ENCODE peak calls at places on chromosomes 5 and 9, in four cellular contexts. One of them, this sample, is unnamed.
A peak's percentile ranks its signal among the peaks of the same experiment; 100 is the strongest.

GRCh38 chr5:53994148-53994547 is 316.2 kb downstream of the ARL15 start:
- DNase-seq in endothelial cell of umbilical vein: no peak
- DNase-seq in A549: no peak
- DNase-seq in cardiac muscle cell: no peak
- DNase-seq in this sample: no peak

GRCh38 chr9:113131689-113132151 is 19.1 kb upstream of the SLC31A2 start:
- DNase-seq in cardiac muscle cell: peak; percentile 71
- DNase-seq in A549: no peak
- DNase-seq in endothelial cell of umbilical vein: peak; percentile 28
- DNase-seq in this sample: no peak

GRCh38 chr9:127838375-127839078 is 15.9 kb downstream of the ENG start:
- DNase-seq in A549: peak; percentile 51
- DNase-seq in endothelial cell of umbilical vein: peak; percentile 97
- DNase-seq in cardiac muscle cell: no peak
- DNase-seq in this sample: peak; percentile 62

GRCh38 chr5:155726267-155726666 is 600.7 kb upstream of the SGCD start:
- DNase-seq in cardiac muscle cell: peak; percentile 73
- DNase-seq in A549: peak; percentile 21
- DNase-seq in endothelial cell of umbilical vein: no peak
- DNase-seq in this sample: peak; percentile 63

GRCh38 chr5:97797994-97798451 is 615.0 kb upstream of the RIOK2 start:
- DNase-seq in cardiac muscle cell: no peak
- DNase-seq in A549: no peak
- DNase-seq in endothelial cell of umbilical vein: peak; percentile 6
- DNase-seq in this sample: no peak

GRCh38 chr9:33106827-33107621 is 30.6 kb upstream of the SMU1 start:
- DNase-seq in endothelial cell of umbilical vein: peak; percentile 85
- DNase-seq in cardiac muscle cell: no peak
- DNase-seq in A549: no peak
- DNase-seq in this sample: peak; percentile 8

GRCh38 chr5:40736103-40736875 is 19.5 kb downstream of the TTC33 start:
- DNase-seq in A549: peak; percentile 63
- DNase-seq in cardiac muscle cell: peak; percentile 52
- DNase-seq in endothelial cell of umbilical vein: peak; percentile 84
- DNase-seq in this sample: no peak

GRCh38 chr9:81191222-81191621 is 498.1 kb downstream of the TLE1 start:
- DNase-seq in A549: no peak
- DNase-seq in endothelial cell of umbilical vein: no peak
- DNase-seq in cardiac muscle cell: no peak
- DNase-seq in this sample: no peak

GRCh38 chr9:127224883-127225739 is 39.5 kb upstream of the GARNL3 start:
- DNase-seq in A549: peak; percentile 90
- DNase-seq in endothelial cell of umbilical vein: peak; percentile 84
- DNase-seq in cardiac muscle cell: peak; percentile 99
- DNase-seq in this sample: peak; percentile 99

GRCh38 chr5:83306572-83307241 is 164.8 kb upstream of the VCAN start:
- DNase-seq in cardiac muscle cell: peak; percentile 1
- DNase-seq in endothelial cell of umbilical vein: peak; percentile 29
- DNase-seq in A549: no peak
- DNase-seq in this sample: no peak

GRCh38 chr5:145975001-145975360 is 38.6 kb downstream of the SH3RF2 start:
- DNase-seq in endothelial cell of umbilical vein: no peak
- DNase-seq in cardiac muscle cell: no peak
- DNase-seq in A549: no peak
- DNase-seq in this sample: no peak

GRCh38 chr9:7089794-7090193 is 332.0 kb downstream of the KDM4C start:
- DNase-seq in A549: no peak
- DNase-seq in endothelial cell of umbilical vein: no peak
- DNase-seq in cardiac muscle cell: no peak
- DNase-seq in this sample: no peak

GRCh38 chr5:109558364-109558763 is 131.4 kb upstream of the MAN2A1 start:
- DNase-seq in A549: no peak
- DNase-seq in cardiac muscle cell: no peak
- DNase-seq in endothelial cell of umbilical vein: no peak
- DNase-seq in this sample: no peak

GRCh38 chr9:93276973-93277372 is 93.0 kb downstream of the WNK2 start:
- DNase-seq in endothelial cell of umbilical vein: no peak
- DNase-seq in cardiac muscle cell: no peak
- DNase-seq in A549: no peak
- DNase-seq in this sample: no peak

GRCh38 chr5:28743362-28743761 is 1705.0 kb upstream of the CDH9 start:
- DNase-seq in endothelial cell of umbilical vein: no peak
- DNase-seq in A549: no peak
- DNase-seq in cardiac muscle cell: no peak
- DNase-seq in this sample: no peak

GRCh38 chr5:159837860-159838259 is 78.4 kb upstream of the ADRA1B start:
- DNase-seq in A549: no peak
- DNase-seq in cardiac muscle cell: no peak
- DNase-seq in endothelial cell of umbilical vein: no peak
- DNase-seq in this sample: no peak

GRCh38 chr5:98651715-98652114 is 121.7 kb upstream of the RGMB start:
- DNase-seq in A549: no peak
- DNase-seq in endothelial cell of umbilical vein: no peak
- DNase-seq in cardiac muscle cell: no peak
- DNase-seq in this sample: no peak

GRCh38 chr5:2139478-2139877 is 256.8 kb upstream of the IRX4 start:
- DNase-seq in A549: no peak
- DNase-seq in cardiac muscle cell: no peak
- DNase-seq in endothelial cell of umbilical vein: no peak
- DNase-seq in this sample: no peak

GRCh38 chr9:14455243-14455642 is 141.3 kb upstream of the NFIB start:
- DNase-seq in cardiac muscle cell: no peak
- DNase-seq in A549: no peak
- DNase-seq in endothelial cell of umbilical vein: no peak
- DNase-seq in this sample: no peak

DNA sequence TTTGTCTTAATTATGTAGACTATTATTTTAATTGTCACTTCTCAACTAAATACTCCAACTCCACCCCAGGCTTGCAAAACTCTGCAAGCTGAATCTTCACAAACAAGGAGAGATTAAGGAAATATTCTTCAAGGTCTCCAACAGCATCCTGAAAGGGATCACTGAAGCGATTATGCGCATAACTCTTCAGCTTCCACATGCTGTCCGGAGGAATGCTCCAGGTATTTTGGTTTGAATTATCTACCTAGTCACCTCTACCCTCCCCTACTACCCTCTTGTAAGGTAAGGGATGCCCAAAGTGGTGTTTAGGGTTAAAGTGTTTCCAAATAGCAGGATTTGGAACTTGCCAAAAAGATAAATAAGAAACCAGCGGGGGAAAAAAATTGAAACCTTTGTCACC is 11.7 kb downstream of the PTCH1 start:
- DNase-seq in endothelial cell of umbilical vein: no peak
- DNase-seq in A549: no peak
- DNase-seq in cardiac muscle cell: no peak
- DNase-seq in this sample: no peak
- H3K4me3 ChIP-seq in endothelial cell of umbilical vein: no peak overlapping the region
- H3K4me3 ChIP-seq in A549: peak overlapping the region; percentile 84
- H3K4me3 ChIP-seq in cardiac muscle cell: peak overlapping the region; percentile 72
- H3K4me3 ChIP-seq in this sample: peak overlapping the region; percentile 87

GRCh38 chr5:177309351-177310191 is 2.1 kb downstream of the MXD3 start:
- DNase-seq in cardiac muscle cell: peak; percentile 74
- DNase-seq in endothelial cell of umbilical vein: peak; percentile 73
- DNase-seq in A549: peak; percentile 91
- DNase-seq in this sample: peak; percentile 72

GRCh38 chr5:177308740-177309139 is 3.0 kb downstream of the MXD3 start:
- DNase-seq in endothelial cell of umbilical vein: no peak
- DNase-seq in A549: no peak
- DNase-seq in cardiac muscle cell: no peak
- DNase-seq in this sample: no peak

GRCh38 chr5:177310757-177311173 is 933 bp downstream of the MXD3 start:
- DNase-seq in endothelial cell of umbilical vein: peak; percentile 71
- DNase-seq in cardiac muscle cell: no peak
- DNase-seq in A549: no peak
- DNase-seq in this sample: no peak

GRCh38 chr5:177311361-177311722 is 356 bp downstream of the MXD3 start:
- DNase-seq in cardiac muscle cell: peak; percentile 43
- DNase-seq in A549: no peak
- DNase-seq in endothelial cell of umbilical vein: no peak
- DNase-seq in this sample: no peak

GRCh38 chr5:177310332-177310731 is 1.4 kb downstream of the MXD3 start:
- DNase-seq in endothelial cell of umbilical vein: no peak
- DNase-seq in cardiac muscle cell: no peak
- DNase-seq in A549: no peak
- DNase-seq in this sample: no peak
- H3K4me3 ChIP-seq in endothelial cell of umbilical vein: no peak overlapping the region
- H3K4me3 ChIP-seq in cardiac muscle cell: no peak overlapping the region
- H3K4me3 ChIP-seq in A549: no peak overlapping the region
- H3K4me3 ChIP-seq in this sample: no peak overlapping the region

GRCh38 chr5:5271606-5272321 is 131.6 kb downstream of the ADAMTS16 start:
- DNase-seq in cardiac muscle cell: no peak
- DNase-seq in A549: no peak
- DNase-seq in endothelial cell of umbilical vein: peak; percentile 2
- DNase-seq in this sample: no peak
- H3K4me3 ChIP-seq in cardiac muscle cell: no peak overlapping the region
- H3K4me3 ChIP-seq in A549: no peak overlapping the region
- H3K4me3 ChIP-seq in endothelial cell of umbilical vein: no peak overlapping the region
- H3K4me3 ChIP-seq in this sample: no peak overlapping the region

DNA sequence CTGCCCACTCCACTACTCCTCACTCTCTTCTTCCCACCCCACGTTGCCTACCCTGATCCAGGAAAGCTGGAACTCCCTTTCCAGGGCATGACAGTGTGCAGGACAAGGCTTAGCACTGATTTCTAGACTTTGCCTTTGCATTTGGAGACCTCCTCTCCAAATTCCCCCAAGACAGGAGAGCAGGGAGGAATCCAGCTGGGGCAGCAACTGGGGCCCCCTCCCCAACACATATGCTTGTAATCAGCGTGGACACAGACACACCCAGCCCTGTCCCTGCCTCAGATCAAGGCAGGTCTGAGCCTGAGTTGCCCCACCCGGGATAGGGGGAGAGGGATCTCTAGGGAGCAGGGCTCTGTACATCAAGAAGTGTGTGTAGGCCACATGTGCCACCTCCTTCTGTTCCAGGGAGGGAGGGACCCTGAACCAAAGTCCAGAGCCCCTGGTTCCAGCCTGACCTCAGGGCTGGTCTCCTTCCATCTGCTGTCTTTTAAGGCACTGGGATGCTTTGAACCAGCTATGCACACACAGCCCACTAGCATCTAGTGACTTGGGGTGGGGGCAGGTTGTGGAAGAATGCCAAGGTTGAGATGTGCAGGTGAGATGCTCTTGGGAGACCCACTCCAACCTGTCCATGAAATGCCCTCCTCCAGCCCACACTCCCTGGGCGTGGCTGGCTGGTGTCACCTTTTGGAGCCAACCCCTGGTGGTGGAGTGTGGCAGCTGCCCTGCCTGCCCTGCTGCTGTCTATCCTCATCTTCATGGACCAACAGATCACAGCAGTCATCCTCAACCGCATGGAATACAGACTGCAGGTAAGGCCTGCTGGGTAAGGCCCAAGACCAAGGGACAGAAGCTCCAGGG is 7.0 kb downstream of the SLC4A9 start:
- DNase-seq in endothelial cell of umbilical vein: no peak
- DNase-seq in cardiac muscle cell: no peak
- DNase-seq in A549: no peak
- DNase-seq in this sample: no peak
- H3K4me3 ChIP-seq in endothelial cell of umbilical vein: no peak overlapping the region
- H3K4me3 ChIP-seq in cardiac muscle cell: no peak overlapping the region
- H3K4me3 ChIP-seq in A549: no peak overlapping the region
- H3K4me3 ChIP-seq in this sample: no peak overlapping the region

DNA sequence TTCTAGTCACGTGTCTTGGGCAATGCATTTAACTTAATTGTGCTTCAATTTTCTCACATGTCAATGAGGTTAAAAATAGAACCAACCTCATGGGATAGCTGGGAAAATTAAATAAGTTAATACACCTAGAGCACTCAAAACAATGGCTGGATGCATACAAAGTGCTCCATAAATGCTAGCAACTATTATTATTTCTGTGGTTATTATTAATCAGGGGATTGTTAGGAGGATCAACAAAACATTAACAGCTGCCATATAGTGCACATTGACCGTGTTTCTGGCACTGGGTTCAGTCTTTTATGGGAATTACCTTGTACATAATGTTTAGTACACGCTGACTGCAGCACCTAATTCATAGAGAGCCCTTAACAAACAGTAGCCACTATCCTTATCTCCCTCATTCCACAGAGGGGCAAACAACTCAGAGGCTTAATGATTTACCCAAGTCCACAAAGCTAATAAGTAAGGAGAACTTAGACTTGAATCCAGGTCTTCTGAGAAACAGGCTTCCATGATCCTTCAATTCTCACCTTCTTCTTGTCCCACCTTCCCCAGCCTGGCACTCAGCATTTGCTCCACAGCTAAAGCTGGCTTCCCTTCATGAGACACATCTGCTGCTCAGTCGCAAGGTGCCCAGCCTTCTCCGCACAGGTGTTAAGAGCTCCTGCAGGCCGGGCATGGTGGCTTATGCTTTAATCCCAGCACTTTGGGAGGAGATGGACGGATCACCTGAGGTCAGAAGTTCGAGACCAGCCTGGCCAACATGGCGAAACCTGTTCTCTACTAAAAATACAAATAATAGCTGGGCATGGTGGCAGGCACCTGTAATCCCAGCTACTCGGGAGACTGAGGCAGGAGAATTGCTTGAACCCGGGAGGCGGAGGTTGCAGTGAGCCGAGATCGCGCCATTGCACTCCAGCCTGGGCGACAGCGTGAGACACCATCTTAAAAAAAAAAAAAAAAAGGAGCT is 137.4 kb upstream of the ABCA1 start:
- DNase-seq in endothelial cell of umbilical vein: no peak
- DNase-seq in A549: peak; percentile 54
- DNase-seq in cardiac muscle cell: no peak
- DNase-seq in this sample: no peak
- H3K4me3 ChIP-seq in endothelial cell of umbilical vein: no peak overlapping the region
- H3K4me3 ChIP-seq in A549: peak overlapping the region; percentile 12
- H3K4me3 ChIP-seq in cardiac muscle cell: no peak overlapping the region
- H3K4me3 ChIP-seq in this sample: no peak overlapping the region

DNA sequence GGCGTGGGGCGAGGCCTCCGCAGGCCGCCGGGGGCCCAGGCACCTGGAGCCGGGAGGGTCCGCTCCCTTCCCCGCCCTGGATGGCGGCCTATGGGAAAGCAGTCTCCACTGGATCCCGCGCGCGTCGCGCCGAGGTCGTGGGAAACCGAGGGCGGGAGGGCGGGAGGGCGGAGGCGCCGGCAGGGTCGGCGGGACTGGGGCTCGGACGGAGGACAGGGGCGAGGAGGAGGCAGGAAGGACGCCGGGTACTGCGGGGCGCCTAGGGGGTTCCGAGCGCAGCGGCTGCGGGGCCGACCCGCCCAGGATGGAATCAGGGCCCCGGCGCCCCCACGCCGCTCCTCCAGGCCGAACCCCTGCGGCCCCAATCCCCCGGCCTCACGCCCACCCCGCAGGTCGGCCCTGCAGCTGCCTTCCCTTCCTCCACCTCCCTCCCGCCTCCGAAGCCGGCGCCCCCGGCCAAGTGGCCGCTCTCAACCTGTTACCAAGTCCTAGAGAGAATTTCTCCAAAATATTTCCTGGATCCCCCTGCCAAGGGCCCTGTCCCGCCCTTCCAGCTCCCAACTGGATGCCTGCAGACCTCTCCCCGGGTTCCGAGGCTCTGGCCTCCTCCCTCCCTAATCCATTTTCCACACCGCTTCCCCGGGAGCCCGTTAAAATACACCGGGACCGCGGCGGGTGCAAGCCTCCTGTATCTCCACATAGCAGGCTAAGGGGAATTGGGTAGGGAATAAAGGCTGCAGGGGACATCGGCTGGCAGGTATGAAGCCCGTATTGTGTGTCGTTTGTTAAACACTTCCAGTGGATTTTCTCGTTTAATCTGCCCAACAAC is 146.3 kb downstream of the ERCC6L2 start:
- DNase-seq in A549: no peak
- DNase-seq in cardiac muscle cell: peak; percentile 23
- DNase-seq in endothelial cell of umbilical vein: no peak
- DNase-seq in this sample: peak; percentile 34
- H3K4me3 ChIP-seq in A549: peak overlapping the region; percentile 42
- H3K4me3 ChIP-seq in cardiac muscle cell: peak overlapping the region; percentile 53
- H3K4me3 ChIP-seq in endothelial cell of umbilical vein: peak overlapping the region; percentile 40
- H3K4me3 ChIP-seq in this sample: peak overlapping the region; percentile 60